ENCODE peak calls at places on chromosome 1, in six cellular contexts. D is fibroblast of mammary gland, L is ELR, C is T1000, Q is lung, W is nucleus accumbens. Y is an unnamed sample.

GRCh38 chr1:94121411-94121821 is 468 bp upstream of the ABCA4 start:
- DNase-seq in D (no peak), L (no peak), C (no peak), Q (no peak), W (no peak), Y (no peak)

GRCh38 chr1:211619033-211619996 is 40.4 kb upstream of the SLC30A1 start:
- DNase-seq in D (no peak), L (no peak), C (no peak), Q (no peak), W (no peak), Y (no peak)

GRCh38 chr1:54965624-54966340 is 14.6 kb upstream of the TMEM61 start:
- DNase-seq in D (peak), L (peak), C (no peak), Q (peak), W (no peak), Y (no peak)

GRCh38 chr1:24110642-24111263 is 1.2 kb downstream of the MYOM3 start:
- DNase-seq in D (no peak), L (no peak), C (no peak), Q (no peak), W (no peak), Y (no peak)

GRCh38 chr1:198480876-198481275 is 59.6 kb downstream of the ATP6V1G3 start:
- DNase-seq in D (no peak), L (no peak), C (no peak), Q (no peak), W (no peak), Y (no peak)

GRCh38 chr1:13407811-13408210 is 2.4 kb upstream of the PRAMEF20 start:
- DNase-seq in D (no peak), L (no peak), C (no peak), Q (no peak), W (no peak), Y (no peak)

GRCh38 chr1:54501849-54502248 is 46.2 kb upstream of the ACOT11 start:
- DNase-seq in D (no peak), L (no peak), C (no peak), Q (no peak), W (no peak), Y (no peak)

GRCh38 chr1:41631971-41632370 is 147.5 kb upstream of the EDN2 start:
- DNase-seq in D (peak), L (peak), C (no peak), Q (no peak), W (no peak), Y (no peak)

GRCh38 chr1:210764536-210764935 is 369.4 kb downstream of the KCNH1 start:
- DNase-seq in D (no peak), L (no peak), C (no peak), Q (no peak), W (no peak), Y (no peak)

GRCh38 chr1:184037849-184038591 is 492 bp upstream of the COLGALT2 start:
- DNase-seq in D (no peak), L (no peak), C (no peak), Q (no peak), W (no peak), Y (no peak)

GRCh38 chr1:24914226-24915069 is 15.6 kb downstream of the RUNX3 start:
- DNase-seq in D (peak), L (peak), C (no peak), Q (no peak), W (peak), Y (peak)

GRCh38 chr1:2972879-2973575 is 48.2 kb upstream of the ACTRT2 start:
- DNase-seq in D (no peak), L (no peak), C (no peak), Q (no peak), W (no peak), Y (no peak)

GRCh38 chr1:222454782-222455181 is 93.1 kb downstream of the HHIPL2 start:
- DNase-seq in D (peak), L (peak), C (no peak), Q (no peak), W (no peak), Y (peak)